ENCODE peak calls at places on chromosomes 11 and 22, in four cellular contexts. One of them, this sample, is unnamed.

GRCh38 chr11:134486704-134487103 is 74.7 kb upstream of the B3GAT1 start:
- DNase-seq in astrocyte of the cerebellum: no peak
- DNase-seq in left ventricle myocardium inferior: no peak
- DNase-seq in fibroblast of the aortic adventitia: no peak
- DNase-seq in this sample: no peak

GRCh38 chr22:25745341-25746011 is 3.5 kb downstream of the MYO18B start:
- DNase-seq in astrocyte of the cerebellum: no peak
- DNase-seq in left ventricle myocardium inferior: no peak
- DNase-seq in fibroblast of the aortic adventitia: peak; percentile 78
- DNase-seq in this sample: no peak

GRCh38 chr22:25564979-25565677 is 653 bp downstream of the GRK3 start:
- DNase-seq in astrocyte of the cerebellum: no peak
- DNase-seq in left ventricle myocardium inferior: peak; percentile 42
- DNase-seq in fibroblast of the aortic adventitia: no peak
- DNase-seq in this sample: no peak

GRCh38 chr22:40243891-40244290 is 66.2 kb downstream of the TNRC6B start:
- DNase-seq in astrocyte of the cerebellum: no peak
- DNase-seq in left ventricle myocardium inferior: no peak
- DNase-seq in fibroblast of the aortic adventitia: no peak
- DNase-seq in this sample: no peak

GRCh38 chr11:32781721-32782120 is 12.7 kb downstream of the CCDC73 start:
- DNase-seq in astrocyte of the cerebellum: no peak
- DNase-seq in left ventricle myocardium inferior: no peak
- DNase-seq in fibroblast of the aortic adventitia: no peak
- DNase-seq in this sample: no peak

GRCh38 chr11:130737866-130738431 is 178.3 kb downstream of the SNX19 start:
- DNase-seq in astrocyte of the cerebellum: peak; percentile 33
- DNase-seq in left ventricle myocardium inferior: peak; percentile 78
- DNase-seq in fibroblast of the aortic adventitia: peak; percentile 95
- DNase-seq in this sample: no peak

GRCh38 chr11:122746050-122746478 is 90.5 kb downstream of the UBASH3B start:
- DNase-seq in astrocyte of the cerebellum: no peak
- DNase-seq in left ventricle myocardium inferior: no peak
- DNase-seq in fibroblast of the aortic adventitia: no peak
- DNase-seq in this sample: no peak

GRCh38 chr11:69249641-69250502 is 44.1 kb upstream of the MYEOV start:
- DNase-seq in astrocyte of the cerebellum: peak; percentile 1
- DNase-seq in left ventricle myocardium inferior: no peak
- DNase-seq in fibroblast of the aortic adventitia: peak; percentile 50
- DNase-seq in this sample: no peak

GRCh38 chr22:32996702-32997101 is 61.5 kb downstream of the SYN3 start:
- DNase-seq in astrocyte of the cerebellum: no peak
- DNase-seq in left ventricle myocardium inferior: peak; percentile 78
- DNase-seq in fibroblast of the aortic adventitia: peak; percentile 56
- DNase-seq in this sample: no peak

GRCh38 chr22:43263645-43264514 is 76.9 kb upstream of the TTLL12 start:
- DNase-seq in astrocyte of the cerebellum: peak; percentile 65
- DNase-seq in left ventricle myocardium inferior: peak; percentile 43
- DNase-seq in fibroblast of the aortic adventitia: peak; percentile 73
- DNase-seq in this sample: no peak

GRCh38 chr11:103112364-103112763 is 3.1 kb downstream of the DYNC2H1 start:
- DNase-seq in astrocyte of the cerebellum: no peak
- DNase-seq in left ventricle myocardium inferior: no peak
- DNase-seq in fibroblast of the aortic adventitia: peak; percentile 19
- DNase-seq in this sample: no peak

GRCh38 chr22:45376009-45376408 is 37.4 kb downstream of the SMC1B start:
- DNase-seq in astrocyte of the cerebellum: no peak
- DNase-seq in left ventricle myocardium inferior: no peak
- DNase-seq in fibroblast of the aortic adventitia: no peak
- DNase-seq in this sample: no peak

GRCh38 chr11:70424765-70425164 is 26.4 kb downstream of the CTTN start:
- DNase-seq in astrocyte of the cerebellum: no peak
- DNase-seq in left ventricle myocardium inferior: no peak
- DNase-seq in fibroblast of the aortic adventitia: no peak
- DNase-seq in this sample: no peak
- TF ChIP-seq CTCF in astrocyte of the cerebellum: no peak
- TF ChIP-seq CTCF in left ventricle myocardium inferior: no peak
- TF ChIP-seq CTCF in fibroblast of the aortic adventitia: no peak
- TF ChIP-seq CTCF in this sample: no peak

DNA sequence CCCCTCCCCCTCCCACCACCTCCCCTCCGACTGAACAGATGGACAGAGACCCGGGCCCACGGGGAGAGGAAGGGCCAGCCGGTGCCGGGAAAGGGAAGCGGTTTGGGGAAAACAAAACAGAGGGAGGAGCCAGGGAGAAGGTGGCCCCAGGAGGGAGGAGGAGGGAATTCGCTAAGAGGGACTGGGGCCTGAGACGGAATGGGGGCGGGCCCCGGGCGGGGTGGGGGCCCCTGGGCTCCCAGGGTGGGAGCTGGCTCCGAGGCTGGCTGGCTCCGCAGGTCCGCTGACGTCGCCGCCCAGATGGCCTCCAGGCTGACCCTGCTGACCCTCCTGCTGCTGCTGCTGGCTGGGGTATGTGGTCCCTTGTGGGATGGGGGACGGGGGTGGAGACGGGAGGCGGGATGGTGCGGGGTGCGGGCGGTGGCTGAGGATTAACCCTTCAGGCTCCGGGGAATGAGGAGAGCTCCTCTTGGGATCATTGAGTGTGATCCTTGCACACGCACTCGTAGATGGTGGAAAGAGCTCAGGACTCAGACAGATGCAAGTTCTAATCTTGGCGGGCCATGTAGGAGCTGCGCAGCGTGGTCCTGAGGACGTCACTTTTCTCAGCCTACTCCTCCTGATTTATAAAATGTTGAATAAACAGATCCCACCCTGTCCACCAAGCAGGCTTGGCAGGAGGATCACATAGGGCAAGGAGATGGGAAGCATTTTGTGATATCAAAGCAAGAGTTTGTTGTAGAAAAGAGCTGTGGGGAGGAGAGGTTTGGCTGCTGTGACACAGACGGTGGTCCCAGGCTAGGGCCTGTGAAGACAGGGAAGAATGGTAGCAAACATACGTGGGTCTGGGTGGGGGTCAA is 716 bp downstream of the SERPING1 start:
- DNase-seq in astrocyte of the cerebellum: no peak
- DNase-seq in left ventricle myocardium inferior: peak; percentile 86
- DNase-seq in fibroblast of the aortic adventitia: peak; percentile 63
- DNase-seq in this sample: no peak
- H3K4me3 ChIP-seq in astrocyte of the cerebellum: peak overlapping the region; percentile 40
- H3K4me3 ChIP-seq in left ventricle myocardium inferior: peak overlapping the region; percentile 70
- H3K4me3 ChIP-seq in fibroblast of the aortic adventitia: peak overlapping the region; percentile 66
- H3K4me3 ChIP-seq in this sample: peak overlapping the region; percentile 59

GRCh38 chr11:120751550-120751949 is 240.0 kb downstream of the GRIK4 start:
- DNase-seq in astrocyte of the cerebellum: no peak
- DNase-seq in left ventricle myocardium inferior: no peak
- DNase-seq in fibroblast of the aortic adventitia: no peak
- DNase-seq in this sample: no peak

GRCh38 chr11:120752668-120753067 is 241.1 kb downstream of the GRIK4 start:
- DNase-seq in astrocyte of the cerebellum: no peak
- DNase-seq in left ventricle myocardium inferior: no peak
- DNase-seq in fibroblast of the aortic adventitia: no peak
- DNase-seq in this sample: no peak

GRCh38 chr11:120759046-120759445 is 247.5 kb downstream of the GRIK4 start:
- DNase-seq in astrocyte of the cerebellum: no peak
- DNase-seq in left ventricle myocardium inferior: no peak
- DNase-seq in fibroblast of the aortic adventitia: no peak
- DNase-seq in this sample: no peak

GRCh38 chr11:120756931-120757330 is 245.4 kb downstream of the GRIK4 start:
- DNase-seq in astrocyte of the cerebellum: no peak
- DNase-seq in left ventricle myocardium inferior: no peak
- DNase-seq in fibroblast of the aortic adventitia: no peak
- DNase-seq in this sample: no peak
- TF ChIP-seq CTCF in astrocyte of the cerebellum: no peak
- TF ChIP-seq CTCF in left ventricle myocardium inferior: no peak
- TF ChIP-seq CTCF in fibroblast of the aortic adventitia: no peak
- TF ChIP-seq CTCF in this sample: peak; percentile 42

DNA sequence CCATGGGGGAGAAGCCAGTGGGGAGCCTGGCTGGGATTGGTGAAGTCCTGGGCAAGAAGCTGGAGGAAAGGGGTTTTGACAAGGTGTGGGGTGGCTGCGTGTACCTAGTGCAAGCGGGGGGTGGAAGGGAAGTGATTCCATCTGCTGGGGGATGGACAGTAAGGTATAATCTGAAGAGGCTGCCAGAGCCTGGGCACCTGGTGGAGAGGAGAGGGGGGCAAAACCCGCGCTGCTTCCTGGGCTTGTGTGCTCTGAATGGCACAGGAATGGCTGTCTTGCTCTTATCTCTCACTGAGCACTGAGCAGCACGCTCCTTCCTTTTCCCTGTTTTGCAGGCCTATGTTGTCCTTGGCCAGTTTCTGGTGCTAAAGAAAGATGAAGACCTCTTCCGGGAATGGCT is 988 bp downstream of the BANF1 start:
- DNase-seq in astrocyte of the cerebellum: no peak
- DNase-seq in left ventricle myocardium inferior: no peak
- DNase-seq in fibroblast of the aortic adventitia: no peak
- DNase-seq in this sample: no peak
- H3K4me3 ChIP-seq in astrocyte of the cerebellum: peak overlapping the region; percentile 73
- H3K4me3 ChIP-seq in left ventricle myocardium inferior: peak overlapping the region; percentile 97
- H3K4me3 ChIP-seq in fibroblast of the aortic adventitia: peak overlapping the region; percentile 99
- H3K4me3 ChIP-seq in this sample: peak overlapping the region; percentile 92

DNA sequence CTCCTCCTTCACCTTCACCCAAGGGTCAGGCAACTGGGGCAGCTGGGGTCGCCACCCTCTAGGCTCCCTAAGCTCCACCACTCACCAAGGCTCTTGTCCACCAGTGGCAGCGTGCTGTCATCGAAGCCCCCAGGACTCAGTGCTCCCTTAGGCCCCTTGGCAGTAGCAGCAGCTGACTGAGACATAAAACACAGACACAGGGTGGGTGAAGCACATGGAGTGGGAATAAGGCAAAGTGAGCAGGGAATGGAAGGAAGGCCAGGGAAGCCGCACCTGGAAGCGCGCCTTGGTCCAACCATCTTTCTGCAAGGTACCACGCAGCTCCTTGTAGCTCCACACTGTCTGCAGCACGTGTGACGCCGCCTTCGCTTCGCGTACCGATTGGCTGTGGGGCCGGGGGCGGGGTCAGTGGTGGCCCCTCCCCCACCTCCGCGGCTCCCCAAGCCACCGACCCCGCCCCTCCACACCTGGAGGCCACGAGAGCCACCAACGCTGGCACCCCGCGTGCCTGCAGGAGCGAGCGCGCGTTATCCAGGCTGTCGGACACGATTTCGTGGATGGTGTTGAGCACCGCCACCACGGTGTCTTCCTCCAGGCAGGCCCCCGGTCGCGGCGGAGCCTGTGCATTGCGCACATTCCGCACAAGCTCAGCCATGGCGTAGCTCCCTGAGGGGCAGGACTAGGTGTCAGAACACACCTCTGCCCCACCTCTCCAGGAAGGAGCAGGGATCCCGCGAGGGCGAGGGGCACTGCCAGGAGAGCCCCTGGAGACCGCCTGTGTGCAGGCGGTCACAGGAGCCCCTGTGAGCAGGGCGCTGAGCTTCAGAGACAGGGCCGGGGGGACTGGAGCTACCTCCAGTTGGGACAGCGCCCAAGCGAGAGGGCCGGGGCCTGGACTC is 31.3 kb upstream of the TXNRD2 start:
- DNase-seq in astrocyte of the cerebellum: no peak
- DNase-seq in left ventricle myocardium inferior: no peak
- DNase-seq in fibroblast of the aortic adventitia: no peak
- DNase-seq in this sample: no peak
- TF ChIP-seq CTCF in astrocyte of the cerebellum: no peak
- TF ChIP-seq CTCF in left ventricle myocardium inferior: no peak
- TF ChIP-seq CTCF in fibroblast of the aortic adventitia: no peak
- TF ChIP-seq CTCF in this sample: no peak

GRCh38 chr11:14656536-14657457 is 13.2 kb downstream of the PDE3B start:
- DNase-seq in astrocyte of the cerebellum: no peak
- DNase-seq in left ventricle myocardium inferior: no peak
- DNase-seq in fibroblast of the aortic adventitia: peak; percentile 15
- DNase-seq in this sample: no peak
- H3K4me3 ChIP-seq in astrocyte of the cerebellum: no peak overlapping the region
- H3K4me3 ChIP-seq in left ventricle myocardium inferior: peak overlapping the region; percentile 5
- H3K4me3 ChIP-seq in fibroblast of the aortic adventitia: no peak overlapping the region
- H3K4me3 ChIP-seq in this sample: no peak overlapping the region

GRCh38 chr22:48577014-48577690 is 1250.5 kb downstream of the BRD1 start:
- DNase-seq in astrocyte of the cerebellum: no peak
- DNase-seq in left ventricle myocardium inferior: no peak
- DNase-seq in fibroblast of the aortic adventitia: no peak
- DNase-seq in this sample: no peak
- TF ChIP-seq CTCF in astrocyte of the cerebellum: no peak
- TF ChIP-seq CTCF in left ventricle myocardium inferior: no peak
- TF ChIP-seq CTCF in fibroblast of the aortic adventitia: no peak
- TF ChIP-seq CTCF in this sample: no peak

GRCh38 chr22:23219787-23220484 is 39.6 kb downstream of the BCR start:
- DNase-seq in astrocyte of the cerebellum: no peak
- DNase-seq in left ventricle myocardium inferior: no peak
- DNase-seq in fibroblast of the aortic adventitia: no peak
- DNase-seq in this sample: no peak

GRCh38 chr22:23222875-23223565 is 42.7 kb downstream of the BCR start:
- DNase-seq in astrocyte of the cerebellum: no peak
- DNase-seq in left ventricle myocardium inferior: no peak
- DNase-seq in fibroblast of the aortic adventitia: no peak
- DNase-seq in this sample: no peak

GRCh38 chr22:23220485-23221350 is 40.4 kb downstream of the BCR start:
- DNase-seq in astrocyte of the cerebellum: no peak
- DNase-seq in left ventricle myocardium inferior: peak; percentile 15
- DNase-seq in fibroblast of the aortic adventitia: peak; percentile 90
- DNase-seq in this sample: no peak

GRCh38 chr22:23222033-23222840 is 41.9 kb downstream of the BCR start:
- DNase-seq in astrocyte of the cerebellum: no peak
- DNase-seq in left ventricle myocardium inferior: no peak
- DNase-seq in fibroblast of the aortic adventitia: no peak
- DNase-seq in this sample: no peak

GRCh38 chr22:23221351-23221804 is 41.1 kb downstream of the BCR start:
- DNase-seq in astrocyte of the cerebellum: no peak
- DNase-seq in left ventricle myocardium inferior: no peak
- DNase-seq in fibroblast of the aortic adventitia: no peak
- DNase-seq in this sample: no peak
- H3K4me3 ChIP-seq in astrocyte of the cerebellum: no peak overlapping the region
- H3K4me3 ChIP-seq in left ventricle myocardium inferior: no peak overlapping the region
- H3K4me3 ChIP-seq in fibroblast of the aortic adventitia: no peak overlapping the region
- H3K4me3 ChIP-seq in this sample: no peak overlapping the region